ENCODE peak calls at places on chromosome 13, in four cellular contexts. V is K562, Z is HL-60, E is GM12878. I is an unnamed sample.

GRCh38 chr13:90445179-90445578 is 902.3 kb upstream of the MIR17HG start:
- DNase-seq in V (no peak), Z (no peak), E (no peak), I (no peak)

GRCh38 chr13:111598751-111599150 is 278.3 kb downstream of the TEX29 start:
- DNase-seq in E (no peak), V (no peak), Z (no peak), I (no peak)

GRCh38 chr13:33169273-33169980 is 116.1 kb downstream of the STARD13 start:
- DNase-seq in E (no peak), Z (no peak), V (no peak), I (no peak)

GRCh38 chr13:58097831-58098230 is 466.3 kb downstream of the PCDH17 start:
- DNase-seq in V (no peak), E (no peak), Z (no peak), I (no peak)

GRCh38 chr13:99468971-99469545 is 32.2 kb upstream of the TM9SF2 start:
- DNase-seq in V (no peak), E (no peak), Z (no peak), I (no peak)

GRCh38 chr13:43128504-43128929 is 105.1 kb downstream of the DNAJC15 start:
- DNase-seq in Z (no peak), V (no peak), E (no peak), I (no peak)

GRCh38 chr13:33615436-33615835 is 202.5 kb upstream of the RFC3 start:
- DNase-seq in E (no peak), V (no peak), Z (no peak), I (no peak)

GRCh38 chr13:106867249-106867648 is 299.3 kb upstream of the ARGLU1 start:
- DNase-seq in Z (no peak), E (no peak), V (no peak), I (no peak)

GRCh38 chr13:44396295-44396962 is 22.8 kb downstream of the SERP2 start:
- DNase-seq in Z (no peak), E (no peak), V (no peak), I (no peak)

GRCh38 chr13:54637377-54637776 is 1608.8 kb downstream of the OLFM4 start:
- DNase-seq in V (no peak), E (no peak), Z (no peak), I (no peak)

GRCh38 chr13:99506632-99507031 is 5.4 kb downstream of the TM9SF2 start:
- DNase-seq in Z (no peak), V (no peak), E (no peak), I (no peak)

GRCh38 chr13:78662467-78662866 is 3.5 kb upstream of the OBI1 start:
- DNase-seq in V (no peak), E (no peak), Z (no peak), I (no peak)

GRCh38 chr13:107251321-107251720 is 683.4 kb upstream of the ARGLU1 start:
- DNase-seq in V (no peak), E (no peak), Z (no peak), I (no peak)

GRCh38 chr13:52916483-52916990 is 68.1 kb upstream of the PCDH8 start:
- DNase-seq in Z (no peak), V (no peak), E (no peak), I (no peak)

GRCh38 chr13:114009590-114010400 is 35.9 kb upstream of the C13orf46 start:
- DNase-seq in E (no peak), V (no peak), Z (no peak), I (no peak)

GRCh38 chr13:87661471-87661870 is 9.7 kb upstream of the SLITRK5 start:
- DNase-seq in Z (no peak), V (no peak), E (no peak), I (no peak)

GRCh38 chr13:26011996-26012688 is 39.7 kb downstream of the SHISA2 start:
- DNase-seq in V (no peak), E (no peak), Z (no peak), I (no peak)

GRCh38 chr13:35741657-35742056 is 265.2 kb upstream of the MAB21L1 start:
- DNase-seq in Z (no peak), V (no peak), E (no peak), I (no peak)

GRCh38 chr13:43908156-43909126 is 28.7 kb downstream of the LACC1 start:
- DNase-seq in E (no peak), Z (no peak), V (no peak), I (no peak)

GRCh38 chr13:39273953-39274352 is 235.7 kb downstream of the NHLRC3 start:
- DNase-seq in Z (no peak), E (no peak), V (no peak), I (no peak)

GRCh38 chr13:95788100-95788463 is 111.1 kb downstream of the DNAJC3 start:
- DNase-seq in V (no peak), E (no peak), Z (no peak), I (no peak)
- TF ChIP-seq SPI1 in V (no peak), E (no peak), Z (no peak), I (no peak)

GRCh38 chr13:21752501-21752900 is 81.6 kb downstream of the FGF9 start:
- DNase-seq in E (no peak), V (no peak), Z (no peak), I (no peak)

GRCh38 chr13:21745307-21745706 is 74.4 kb downstream of the FGF9 start:
- DNase-seq in E (no peak), Z (no peak), V (no peak), I (no peak)

GRCh38 chr13:21747456-21747855 is 76.6 kb downstream of the FGF9 start:
- DNase-seq in Z (no peak), V (no peak), E (no peak), I (no peak)

GRCh38 chr13:21753117-21753729 is 82.3 kb downstream of the FGF9 start:
- DNase-seq in E (no peak), Z (no peak), V (no peak), I (no peak)

GRCh38 chr13:21749410-21749809 is 78.5 kb downstream of the FGF9 start:
- DNase-seq in E (no peak), Z (no peak), V (no peak), I (no peak)
- TF ChIP-seq SPI1 in E (no peak), Z (no peak), V (no peak), I (no peak)

GRCh38 chr13:51336746-51337145 is 2.7 kb upstream of the SERPINE3 start:
- DNase-seq in Z (no peak), V (no peak), E (no peak), I (no peak)
- TF ChIP-seq SPI1 in Z (no peak), V (no peak), E (no peak), I (no peak)

GRCh38 chr13:28624707-28625432 is 34.1 kb upstream of the POMP start:
- DNase-seq in E (no peak), Z (no peak), V (no peak), I (no peak)

GRCh38 chr13:28628250-28628649 is 30.7 kb upstream of the POMP start:
- DNase-seq in Z (no peak), E (no peak), V (no peak), I (no peak)

GRCh38 chr13:28623782-28624706 is 34.9 kb upstream of the POMP start:
- DNase-seq in Z (no peak), E (no peak), V (no peak), I (no peak)

GRCh38 chr13:28622286-28622685 is 36.6 kb upstream of the POMP start:
- DNase-seq in Z (peak), E (no peak), V (no peak), I (no peak)

DNA sequence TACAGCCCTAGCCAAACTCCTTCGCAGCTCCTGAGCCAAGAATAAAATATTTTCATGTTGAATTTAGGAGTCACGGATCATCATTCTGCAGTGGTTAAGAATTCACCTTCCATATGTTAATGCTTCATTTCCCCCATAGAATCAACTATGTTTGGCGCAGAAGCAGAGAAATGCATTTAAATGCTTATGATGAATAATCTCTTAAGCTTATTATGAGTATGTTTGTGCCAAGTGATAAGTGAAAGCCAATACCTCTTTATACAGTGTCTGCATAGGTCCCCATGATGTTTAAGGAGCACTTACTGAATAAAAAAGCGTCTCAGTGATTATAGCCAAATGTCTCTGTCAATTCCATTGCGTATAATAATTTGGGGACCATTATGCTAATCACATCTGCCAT is 32.7 kb upstream of the POMP start:
- DNase-seq in E (no peak), V (no peak), Z (no peak), I (no peak)
- TF ChIP-seq SPI1 in E (no peak), V (no peak), Z (no peak), I (no peak)

DNA sequence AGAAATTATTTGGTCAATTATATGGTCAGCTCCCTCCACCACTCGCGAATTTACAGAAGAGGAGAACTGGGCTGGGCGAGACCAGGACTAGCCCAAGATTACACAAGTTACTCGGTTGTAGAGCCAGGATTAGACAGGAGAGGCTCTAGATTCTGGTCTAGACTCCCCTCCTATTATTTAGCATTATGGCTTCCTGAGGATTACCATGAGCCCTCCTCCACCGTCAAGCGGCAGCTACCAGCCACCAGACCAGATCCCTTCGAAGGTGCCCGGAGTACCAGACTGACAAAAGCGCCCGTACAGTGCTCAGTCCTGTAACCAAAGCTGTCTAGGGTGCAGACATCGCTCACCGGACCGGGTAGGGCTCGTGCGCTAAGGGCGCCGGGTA is 497 bp upstream of the MLNR start:
- DNase-seq in Z (no peak), V (no peak), E (no peak), I (no peak)
- TF ChIP-seq SPI1 in Z (no peak), V (no peak), E (no peak), I (no peak)

GRCh38 chr13:30373727-30374126 is 48.6 kb upstream of the UBE2L5 start:
- DNase-seq in Z (no peak), V (no peak), E (peak), I (no peak)
- TF ChIP-seq SPI1 in Z (no peak), V (no peak), E (peak), I (no peak)

DNA sequence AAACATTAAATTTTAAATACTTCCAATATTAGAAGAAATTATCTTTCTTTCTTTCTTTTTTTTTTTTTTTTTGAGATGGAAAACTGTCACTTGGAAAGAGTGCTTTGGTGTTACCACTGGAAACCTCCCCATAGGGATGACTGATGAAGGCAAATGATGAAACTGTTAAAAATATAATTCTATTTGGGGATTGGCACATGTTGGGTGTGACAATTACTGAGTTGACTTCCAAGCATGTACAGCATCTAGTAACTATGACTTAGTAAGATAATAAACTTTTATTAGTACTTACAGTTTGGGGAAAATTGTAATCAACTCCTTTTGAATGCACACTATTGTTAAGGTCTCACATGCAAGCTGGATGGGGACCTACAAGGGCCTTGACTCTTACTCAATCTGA is 592.5 kb downstream of the KCTD12 start:
- DNase-seq in Z (no peak), V (no peak), E (no peak), I (no peak)
- TF ChIP-seq SPI1 in Z (no peak), V (no peak), E (no peak), I (no peak)

DNA sequence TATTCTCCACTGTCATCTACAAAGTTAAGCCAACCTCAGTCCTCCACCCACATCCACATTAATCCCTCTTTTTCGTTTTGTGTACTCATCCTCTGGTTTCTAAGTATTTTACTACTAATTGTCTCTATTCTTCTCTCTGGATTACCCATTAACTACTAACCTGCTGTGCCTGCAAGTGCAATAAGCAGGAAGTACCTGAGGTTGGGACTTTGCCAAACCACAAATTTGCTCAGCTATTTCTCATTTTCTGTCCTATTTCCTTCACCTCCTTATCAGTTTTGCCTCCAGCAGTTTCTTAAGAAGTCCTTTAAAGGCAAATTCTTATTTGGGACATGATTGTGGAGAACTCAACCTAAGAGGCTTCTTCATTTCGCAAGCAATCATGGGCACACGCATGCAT is 1708.9 kb downstream of the SLITRK5 start:
- DNase-seq in Z (no peak), E (no peak), V (no peak), I (no peak)
- TF ChIP-seq SPI1 in Z (no peak), E (no peak), V (no peak), I (no peak)

DNA sequence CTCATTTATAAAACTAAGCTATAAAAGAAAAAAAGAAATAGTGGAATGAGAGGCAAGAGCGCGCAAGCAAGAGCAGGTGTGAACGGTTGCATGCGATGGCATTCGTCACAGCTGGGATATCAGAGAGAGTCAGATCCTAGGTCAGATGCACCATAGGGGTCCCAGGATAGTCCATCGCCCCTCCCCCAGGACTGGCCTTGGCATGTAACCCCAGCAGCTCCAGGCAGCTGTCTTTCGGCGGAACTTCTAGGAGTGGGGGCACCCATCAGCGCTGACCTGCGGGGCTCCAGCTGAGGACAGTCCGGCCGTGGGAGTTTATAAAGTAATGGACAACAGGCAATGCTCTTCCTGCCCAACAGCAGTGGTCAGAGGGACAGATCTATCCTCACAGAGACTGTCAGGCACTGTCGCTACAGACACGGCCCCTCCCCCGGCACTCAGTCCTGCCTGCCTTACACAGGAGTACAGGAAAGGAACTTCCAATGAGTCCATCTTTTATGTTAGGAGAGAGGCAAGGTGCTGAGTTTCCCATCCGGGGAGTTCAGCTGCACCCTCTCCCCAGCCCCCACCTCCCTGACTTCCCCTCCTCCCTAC is 1.4 kb downstream of the SIAH3 start:
- DNase-seq in V (no peak), Z (no peak), E (no peak), I (no peak)
- TF ChIP-seq SPI1 in V (no peak), Z (no peak), E (no peak), I (no peak)

GRCh38 chr13:84360843-84361242 is 478.6 kb upstream of the SLITRK1 start:
- DNase-seq in Z (no peak), V (no peak), E (no peak), I (no peak)

GRCh38 chr13:84362777-84363176 is 480.5 kb upstream of the SLITRK1 start:
- DNase-seq in V (no peak), Z (no peak), E (no peak), I (no peak)

GRCh38 chr13:84366484-84366883 is 484.2 kb upstream of the SLITRK1 start:
- DNase-seq in V (no peak), Z (no peak), E (no peak), I (no peak)
- TF ChIP-seq SPI1 in V (no peak), Z (no peak), E (no peak), I (no peak)

I was measured in GM12891.